ENCODE peak calls at places on chromosomes 3 and 15, in six cellular contexts. B is body of pancreas, T is caudate nucleus, U is foreskin keratinocyte, Y is neural progenitor cell, K is RWPE1. G is an unnamed sample.

GRCh38 chr15:38267416-38268022 is 14.9 kb downstream of the SPRED1 start:
- DNase-seq in B (no peak), T (no peak), U (no peak), Y (no peak), K (no peak), G (no peak)

GRCh38 chr15:81491414-81492101 is 117.5 kb upstream of the TMC3 start:
- DNase-seq in B (no peak), T (no peak), U (no peak), Y (no peak), K (no peak), G (no peak)

GRCh38 chr3:10198761-10199688 is 34.3 kb downstream of the IRAK2 start:
- DNase-seq in B (no peak), T (no peak), U (peak), Y (no peak), K (peak), G (peak)

GRCh38 chr3:37694236-37694635 is 167.4 kb upstream of the CTDSPL start:
- DNase-seq in B (no peak), T (peak), U (no peak), Y (no peak), K (no peak), G (no peak)

GRCh38 chr15:47292638-47293037 is 424.7 kb upstream of the SEMA6D start:
- DNase-seq in B (no peak), T (no peak), U (no peak), Y (no peak), K (no peak), G (no peak)

GRCh38 chr3:120659285-120659684 is 22.8 kb downstream of the HGD start:
- DNase-seq in B (no peak), T (no peak), U (no peak), Y (no peak), K (no peak), G (no peak)

GRCh38 chr15:27844018-27844666 is 255.0 kb downstream of the OCA2 start:
- DNase-seq in B (no peak), T (no peak), U (peak), Y (no peak), K (peak), G (peak)

GRCh38 chr15:23073890-23074631 is 34.7 kb upstream of the TUBGCP5 start:
- DNase-seq in B (peak), T (peak), U (no peak), Y (no peak), K (peak), G (no peak)

GRCh38 chr3:24136624-24137310 is 191.7 kb downstream of the NR1D2 start:
- DNase-seq in B (no peak), T (no peak), U (no peak), Y (no peak), K (no peak), G (no peak)

GRCh38 chr3:158908187-158908762 is 106.4 kb downstream of the MFSD1 start:
- DNase-seq in B (no peak), T (no peak), U (no peak), Y (no peak), K (no peak), G (no peak)

GRCh38 chr15:26661727-26662126 is 111.1 kb downstream of the GABRB3 start:
- DNase-seq in B (no peak), T (no peak), U (no peak), Y (no peak), K (no peak), G (no peak)

GRCh38 chr3:35950045-35950444 is 310.7 kb downstream of the ARPP21 start:
- DNase-seq in B (no peak), T (no peak), U (no peak), Y (no peak), K (no peak), G (no peak)

GRCh38 chr3:129505341-129505740 is 23.1 kb upstream of the RHO start:
- DNase-seq in B (no peak), T (no peak), U (no peak), Y (no peak), K (no peak), G (no peak)

GRCh38 chr3:27797773-27798172 is 75.7 kb upstream of the EOMES start:
- DNase-seq in B (no peak), T (no peak), U (no peak), Y (no peak), K (no peak), G (no peak)

GRCh38 chr3:105351821-105352220 is 14.9 kb upstream of the ALCAM start:
- DNase-seq in B (no peak), T (no peak), U (peak), Y (no peak), K (peak), G (no peak)

GRCh38 chr15:74785716-74786032 is 3.8 kb downstream of the CSK start:
- DNase-seq in B (no peak), T (no peak), U (no peak), Y (no peak), K (no peak), G (no peak)

GRCh38 chr3:161920196-161920595 is 423.6 kb downstream of the OTOL1 start:
- DNase-seq in B (no peak), T (no peak), U (no peak), Y (no peak), K (no peak), G (no peak)

GRCh38 chr15:68352401-68353062 is 75.0 kb downstream of the FEM1B start:
- DNase-seq in B (no peak), T (no peak), U (peak), Y (no peak), K (peak), G (peak)

GRCh38 chr3:7285502-7285901 is 424.6 kb downstream of the GRM7 start:
- DNase-seq in B (peak), T (no peak), U (no peak), Y (peak), K (no peak), G (no peak)

GRCh38 chr3:60189304-60189703 is 1061.9 kb downstream of the FHIT start:
- DNase-seq in B (no peak), T (no peak), U (no peak), Y (peak), K (no peak), G (no peak)

GRCh38 chr3:133040696-133041523 is 2.7 kb downstream of the TMEM108 start:
- DNase-seq in B (peak), T (peak), U (peak), Y (peak), K (peak), G (no peak)

GRCh38 chr3:45381168-45381852 is 7.1 kb upstream of the LARS2 start:
- DNase-seq in B (peak), T (no peak), U (peak), Y (no peak), K (no peak), G (no peak)

GRCh38 chr15:73464602-73465001 is 21.6 kb downstream of the REC114 start:
- DNase-seq in B (no peak), T (no peak), U (no peak), Y (peak), K (no peak), G (no peak)

GRCh38 chr3:160400631-160401150 is 1.2 kb downstream of the SMC4 start:
- DNase-seq in B (peak), T (no peak), U (no peak), Y (peak), K (no peak), G (no peak)

GRCh38 chr3:108406661-108407206 is 103.7 kb downstream of the MYH15 start:
- DNase-seq in B (peak), T (peak), U (peak), Y (peak), K (peak), G (no peak)

DNA sequence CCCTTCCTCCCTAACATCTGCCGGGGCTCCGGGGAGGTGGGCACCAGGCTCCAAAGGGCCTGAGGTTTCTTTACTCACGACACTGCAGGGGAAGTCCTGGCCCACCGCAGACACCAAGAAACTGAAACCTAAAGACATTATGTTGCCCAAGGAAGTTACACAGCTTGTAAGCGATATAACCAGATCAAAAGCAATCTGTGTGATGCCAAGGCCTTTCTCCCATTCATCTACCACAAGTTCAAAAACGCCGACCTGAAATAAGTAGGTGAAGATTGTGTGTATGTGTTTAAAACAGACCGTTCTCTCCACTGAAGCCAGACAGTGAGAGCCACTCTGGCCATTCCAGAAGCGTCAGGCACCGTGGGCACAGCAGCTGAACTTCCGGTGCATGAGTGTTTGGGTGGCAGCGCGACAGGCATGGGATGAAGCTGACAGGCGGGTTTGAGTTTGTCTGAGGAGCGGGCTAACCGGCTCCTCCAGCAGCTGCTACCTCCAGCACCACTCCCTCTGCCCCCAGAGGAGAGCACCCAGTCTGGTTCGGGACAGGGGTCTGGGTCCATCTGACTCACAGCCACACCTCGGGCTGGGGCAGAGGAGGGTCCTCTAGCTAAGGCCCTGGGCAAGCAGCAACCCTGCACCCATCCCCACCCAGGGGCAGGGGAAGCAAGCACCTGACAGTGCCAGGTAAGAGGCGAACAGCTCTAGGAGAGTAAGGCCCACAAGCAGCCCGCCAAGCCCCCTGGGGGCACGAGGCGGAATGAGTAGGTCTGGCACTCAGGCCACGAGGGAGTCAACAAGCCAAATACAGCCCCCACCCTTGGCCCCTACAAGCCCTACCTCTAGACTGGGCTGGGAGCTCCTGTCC is 1.3 kb downstream of the TNK2 start:
- DNase-seq in B (peak), T (peak), U (peak), Y (no peak), K (no peak), G (no peak)
- H3K27ac ChIP-seq in B (peak), T (peak), U (peak), Y (no peak), K (peak), G (peak)

GRCh38 chr3:40398346-40398745 is 11.4 kb downstream of the ENTPD3 start:
- DNase-seq in B (peak), T (no peak), U (peak), Y (no peak), K (peak), G (no peak)
- H3K27ac ChIP-seq in B (peak), T (no peak), U (peak), Y (no peak), K (no peak), G (peak)

DNA sequence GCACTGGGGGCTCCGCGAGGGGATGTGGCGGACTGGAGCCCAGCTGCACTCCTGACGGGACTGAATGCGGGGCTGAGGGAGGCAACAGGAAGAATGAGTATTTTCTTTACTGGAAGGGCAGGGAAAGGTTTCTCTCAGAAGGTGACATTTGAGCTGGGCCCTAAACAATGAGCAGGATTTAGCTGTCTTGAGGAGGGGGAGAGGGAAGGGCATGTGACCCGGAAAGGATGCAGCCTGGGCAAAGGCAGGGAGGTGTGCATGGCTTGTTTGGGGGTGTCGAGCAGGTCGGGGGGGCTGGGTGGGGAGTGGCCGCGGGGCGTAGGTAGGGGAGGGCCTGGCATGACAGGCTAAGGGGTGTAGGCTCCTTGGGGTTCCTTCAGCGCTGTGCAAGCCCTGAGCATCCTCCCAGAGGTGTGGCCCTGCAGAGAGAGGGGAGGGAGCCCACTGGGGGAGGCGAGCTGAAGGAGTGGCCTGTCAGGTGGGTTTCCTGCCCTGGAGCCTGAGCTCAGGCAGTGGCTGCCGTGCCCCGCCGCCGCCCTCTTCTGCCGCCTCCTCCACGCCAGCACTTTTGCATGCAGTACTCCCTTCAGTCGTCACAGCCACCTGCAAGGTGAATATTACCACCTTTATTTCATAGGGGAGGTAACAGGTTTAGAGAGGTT is 17.2 kb upstream of the ANKDD1A start:
- DNase-seq in B (no peak), T (peak), U (no peak), Y (peak), K (no peak), G (no peak)
- H3K27ac ChIP-seq in B (peak), T (peak), U (peak), Y (peak), K (peak), G (peak)

GRCh38 chr15:57323299-57323805 is 53.0 kb upstream of the CGNL1 start:
- DNase-seq in B (no peak), T (no peak), U (no peak), Y (no peak), K (no peak), G (no peak)

GRCh38 chr15:57326196-57326595 is 50.1 kb upstream of the CGNL1 start:
- DNase-seq in B (no peak), T (no peak), U (no peak), Y (no peak), K (no peak), G (no peak)

GRCh38 chr15:57324944-57325679 is 51.2 kb upstream of the CGNL1 start:
- DNase-seq in B (no peak), T (no peak), U (no peak), Y (no peak), K (no peak), G (no peak)

GRCh38 chr15:57323806-57324589 is 52.3 kb upstream of the CGNL1 start:
- DNase-seq in B (no peak), T (peak), U (peak), Y (peak), K (peak), G (peak)

DNA sequence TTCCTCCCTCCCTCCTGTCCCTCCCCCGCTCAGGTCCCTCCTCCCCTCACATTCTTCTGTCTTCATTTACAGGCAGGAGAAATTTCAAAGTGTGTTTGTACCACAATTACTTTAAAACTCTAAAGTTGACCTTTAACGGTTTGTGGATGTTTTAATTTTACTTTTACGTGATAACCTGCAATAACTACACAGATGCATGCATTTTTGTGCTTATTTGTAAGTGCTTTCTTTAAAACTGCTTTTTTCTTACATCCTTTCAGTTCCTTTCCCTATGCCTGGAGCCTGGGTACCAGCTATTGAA is 51.8 kb upstream of the CGNL1 start:
- DNase-seq in B (no peak), T (no peak), U (no peak), Y (no peak), K (no peak), G (no peak)
- H3K27ac ChIP-seq in B (no peak), T (no peak), U (no peak), Y (no peak), K (no peak), G (no peak)

GRCh38 chr3:46579756-46580286 is 13.7 kb upstream of the LRRC2 start:
- DNase-seq in B (no peak), T (no peak), U (no peak), Y (no peak), K (no peak), G (no peak)
- H3K27ac ChIP-seq in B (no peak), T (no peak), U (no peak), Y (no peak), K (no peak), G (no peak)

GRCh38 chr3:52004906-52005395 is 9.3 kb upstream of the RPL29 start:
- DNase-seq in B (no peak), T (no peak), U (no peak), Y (peak), K (no peak), G (no peak)
- H3K27ac ChIP-seq in B (no peak), T (peak), U (no peak), Y (no peak), K (peak), G (peak)

DNA sequence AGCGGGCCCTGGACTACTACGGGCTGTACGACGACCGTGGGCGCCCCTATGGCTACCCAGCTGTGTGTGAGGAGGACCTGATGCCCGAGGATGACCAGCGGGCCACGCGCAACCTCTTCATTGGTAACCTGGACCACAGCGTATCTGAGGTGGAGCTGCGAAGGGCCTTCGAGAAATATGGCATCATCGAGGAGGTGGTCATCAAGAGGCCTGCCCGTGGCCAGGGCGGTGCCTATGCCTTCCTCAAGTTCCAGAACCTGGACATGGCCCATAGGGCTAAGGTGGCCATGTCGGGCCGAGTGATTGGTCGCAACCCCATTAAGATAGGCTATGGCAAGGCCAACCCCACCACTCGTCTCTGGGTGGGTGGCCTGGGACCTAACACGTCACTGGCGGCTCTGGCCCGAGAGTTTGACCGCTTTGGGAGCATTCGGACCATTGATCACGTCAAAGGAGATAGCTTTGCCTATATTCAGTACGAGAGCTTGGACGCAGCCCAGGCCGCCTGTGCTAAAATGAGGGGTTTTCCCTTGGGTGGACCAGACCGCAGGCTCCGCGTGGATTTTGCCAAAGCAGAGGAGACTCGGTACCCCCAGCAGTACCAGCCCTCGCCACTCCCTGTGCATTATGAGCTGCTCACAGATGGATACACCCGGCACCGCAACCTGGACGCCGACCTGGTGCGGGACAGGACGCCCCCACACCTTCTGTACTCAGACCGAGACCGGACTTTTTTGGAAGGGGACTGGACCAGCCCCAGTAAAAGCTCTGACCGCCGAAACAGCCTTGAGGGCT is 1.4 kb downstream of the RBM15B start:
- DNase-seq in B (no peak), T (no peak), U (no peak), Y (no peak), K (no peak), G (no peak)
- H3K27ac ChIP-seq in B (peak), T (no peak), U (no peak), Y (no peak), K (peak), G (peak)

DNA sequence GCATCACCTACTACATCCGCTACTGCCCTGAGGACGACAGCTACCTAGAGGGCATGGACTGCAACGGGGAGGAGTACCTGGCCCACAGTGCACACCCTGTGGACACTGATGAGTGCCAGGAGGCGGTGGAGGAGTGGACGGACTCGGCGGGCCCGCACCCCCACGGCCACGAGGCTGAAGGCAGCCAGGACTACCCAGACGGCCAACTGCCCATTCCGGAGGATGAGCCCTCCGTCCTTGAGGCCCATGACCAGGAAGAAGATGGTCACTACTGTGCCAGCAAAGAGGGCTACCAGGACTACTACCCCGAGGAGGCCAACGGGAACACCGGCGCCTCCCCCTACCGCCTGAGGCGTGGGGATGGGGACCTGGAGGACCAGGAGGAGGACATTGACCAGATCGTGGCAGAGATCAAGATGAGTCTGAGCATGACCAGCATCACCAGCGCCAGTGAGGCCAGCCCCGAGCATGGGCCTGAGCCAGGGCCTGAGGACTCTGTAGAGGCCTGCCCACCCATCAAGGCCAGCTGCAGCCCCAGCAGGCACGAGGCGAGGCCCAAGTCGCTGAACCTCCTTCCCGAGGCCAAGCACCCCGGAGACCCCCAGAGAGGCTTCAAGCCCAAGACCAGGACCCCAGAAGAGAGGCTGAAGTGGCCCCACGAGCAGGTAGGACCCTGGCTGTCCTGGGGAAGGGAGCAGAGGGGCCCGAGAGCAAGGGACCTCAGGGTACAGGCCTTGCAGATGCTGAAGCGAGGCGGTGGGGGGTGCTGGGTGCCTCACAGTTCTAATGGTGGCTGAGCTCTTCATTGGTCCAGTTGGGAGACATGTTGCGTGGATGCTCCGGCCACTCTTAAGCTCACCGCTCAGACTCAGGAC is 168.6 kb downstream of the APBA2 start:
- DNase-seq in B (no peak), T (no peak), U (no peak), Y (no peak), K (no peak), G (no peak)
- H3K27ac ChIP-seq in B (no peak), T (no peak), U (no peak), Y (no peak), K (no peak), G (no peak)

GRCh38 chr15:58549013-58549779 is 117.4 kb downstream of the LIPC start:
- DNase-seq in B (no peak), T (peak), U (no peak), Y (no peak), K (no peak), G (no peak)
- H3K27ac ChIP-seq in B (no peak), T (peak), U (no peak), Y (no peak), K (no peak), G (no peak)